ENCODE peak calls at places on chromosomes 7 and 10, in eight cellular contexts. One of them, this sample, is unnamed.

GRCh38 chr10:118692911-118693310 is 61.9 kb downstream of the CACUL1 start:
- DNase-seq in mucosa of descending colon: no peak
- DNase-seq in GM12865: no peak
- DNase-seq in pancreas: no peak
- DNase-seq in epithelial cell of esophagus: peak; percentile 76
- DNase-seq in heart right ventricle: no peak
- DNase-seq in SK-N-SH: peak; percentile 44
- DNase-seq in Calu3: no peak
- DNase-seq in this sample: peak; percentile 58

GRCh38 chr7:47314728-47315601 is 266.9 kb downstream of the TNS3 start:
- DNase-seq in SK-N-SH: no peak
- DNase-seq in epithelial cell of esophagus: no peak
- DNase-seq in GM12865: no peak
- DNase-seq in heart right ventricle: peak; percentile 76
- DNase-seq in mucosa of descending colon: no peak
- DNase-seq in Calu3: no peak
- DNase-seq in pancreas: no peak
- DNase-seq in this sample: no peak

GRCh38 chr10:119370046-119370770 is 162.8 kb downstream of the GRK5 start:
- DNase-seq in GM12865: no peak
- DNase-seq in SK-N-SH: no peak
- DNase-seq in Calu3: no peak
- DNase-seq in epithelial cell of esophagus: no peak
- DNase-seq in heart right ventricle: peak; percentile 77
- DNase-seq in mucosa of descending colon: no peak
- DNase-seq in pancreas: no peak
- DNase-seq in this sample: no peak

GRCh38 chr10:110326351-110327032 is 21.8 kb upstream of the SMNDC1 start:
- DNase-seq in pancreas: no peak
- DNase-seq in heart right ventricle: no peak
- DNase-seq in epithelial cell of esophagus: peak; percentile 39
- DNase-seq in GM12865: peak; percentile 60
- DNase-seq in Calu3: no peak
- DNase-seq in mucosa of descending colon: no peak
- DNase-seq in SK-N-SH: no peak
- DNase-seq in this sample: no peak

GRCh38 chr7:141147482-141147881 is 73.6 kb downstream of the TMEM178B start:
- DNase-seq in SK-N-SH: no peak
- DNase-seq in pancreas: no peak
- DNase-seq in Calu3: no peak
- DNase-seq in GM12865: no peak
- DNase-seq in epithelial cell of esophagus: no peak
- DNase-seq in heart right ventricle: no peak
- DNase-seq in mucosa of descending colon: no peak
- DNase-seq in this sample: no peak

GRCh38 chr10:116974442-116975005 is 30.5 kb downstream of the SHTN1 start:
- DNase-seq in heart right ventricle: no peak
- DNase-seq in GM12865: no peak
- DNase-seq in epithelial cell of esophagus: peak; percentile 88
- DNase-seq in SK-N-SH: peak; percentile 6
- DNase-seq in Calu3: no peak
- DNase-seq in mucosa of descending colon: no peak
- DNase-seq in pancreas: no peak
- DNase-seq in this sample: peak; percentile 90

GRCh38 chr10:13356392-13356791 is 8.3 kb upstream of the SEPHS1 start:
- DNase-seq in SK-N-SH: no peak
- DNase-seq in mucosa of descending colon: no peak
- DNase-seq in pancreas: no peak
- DNase-seq in epithelial cell of esophagus: no peak
- DNase-seq in Calu3: no peak
- DNase-seq in GM12865: no peak
- DNase-seq in heart right ventricle: no peak
- DNase-seq in this sample: no peak

GRCh38 chr7:156474241-156474743 is 166.3 kb upstream of the RNF32 start:
- DNase-seq in heart right ventricle: no peak
- DNase-seq in epithelial cell of esophagus: peak; percentile 13
- DNase-seq in Calu3: no peak
- DNase-seq in pancreas: no peak
- DNase-seq in mucosa of descending colon: no peak
- DNase-seq in GM12865: peak; percentile 8
- DNase-seq in SK-N-SH: no peak
- DNase-seq in this sample: peak; percentile 55

GRCh38 chr7:143018931-143019330 is 8.0 kb downstream of the OR9A2 start:
- DNase-seq in Calu3: no peak
- DNase-seq in SK-N-SH: no peak
- DNase-seq in GM12865: no peak
- DNase-seq in pancreas: no peak
- DNase-seq in heart right ventricle: no peak
- DNase-seq in mucosa of descending colon: no peak
- DNase-seq in epithelial cell of esophagus: no peak
- DNase-seq in this sample: no peak

GRCh38 chr10:78972160-78972946 is 96.4 kb upstream of the ZMIZ1 start:
- DNase-seq in epithelial cell of esophagus: no peak
- DNase-seq in Calu3: peak; percentile 67
- DNase-seq in heart right ventricle: peak; percentile 76
- DNase-seq in mucosa of descending colon: peak; percentile 67
- DNase-seq in SK-N-SH: peak; percentile 78
- DNase-seq in GM12865: no peak
- DNase-seq in pancreas: peak; percentile 68
- DNase-seq in this sample: no peak

GRCh38 chr7:149196705-149197171 is 1.4 kb downstream of the ZNF282 start:
- DNase-seq in SK-N-SH: peak; percentile 64
- DNase-seq in mucosa of descending colon: peak; percentile 35
- DNase-seq in Calu3: peak; percentile 8
- DNase-seq in heart right ventricle: no peak
- DNase-seq in epithelial cell of esophagus: peak; percentile 53
- DNase-seq in GM12865: peak; percentile 33
- DNase-seq in pancreas: no peak
- DNase-seq in this sample: no peak

GRCh38 chr7:28136885-28137284 is 43.7 kb downstream of the JAZF1 start:
- DNase-seq in mucosa of descending colon: no peak
- DNase-seq in heart right ventricle: no peak
- DNase-seq in GM12865: no peak
- DNase-seq in pancreas: no peak
- DNase-seq in epithelial cell of esophagus: peak; percentile 57
- DNase-seq in SK-N-SH: no peak
- DNase-seq in Calu3: no peak
- DNase-seq in this sample: no peak

GRCh38 chr7:42262907-42263466 is 26.0 kb upstream of the GLI3 start:
- DNase-seq in heart right ventricle: peak; percentile 36
- DNase-seq in Calu3: no peak
- DNase-seq in GM12865: no peak
- DNase-seq in SK-N-SH: no peak
- DNase-seq in epithelial cell of esophagus: peak; percentile 90
- DNase-seq in pancreas: no peak
- DNase-seq in mucosa of descending colon: no peak
- DNase-seq in this sample: peak; percentile 59

GRCh38 chr10:36790000-36790399 is 335.4 kb upstream of the ANKRD30A start:
- DNase-seq in mucosa of descending colon: no peak
- DNase-seq in Calu3: no peak
- DNase-seq in SK-N-SH: no peak
- DNase-seq in heart right ventricle: no peak
- DNase-seq in epithelial cell of esophagus: no peak
- DNase-seq in GM12865: no peak
- DNase-seq in pancreas: no peak
- DNase-seq in this sample: no peak

DNA sequence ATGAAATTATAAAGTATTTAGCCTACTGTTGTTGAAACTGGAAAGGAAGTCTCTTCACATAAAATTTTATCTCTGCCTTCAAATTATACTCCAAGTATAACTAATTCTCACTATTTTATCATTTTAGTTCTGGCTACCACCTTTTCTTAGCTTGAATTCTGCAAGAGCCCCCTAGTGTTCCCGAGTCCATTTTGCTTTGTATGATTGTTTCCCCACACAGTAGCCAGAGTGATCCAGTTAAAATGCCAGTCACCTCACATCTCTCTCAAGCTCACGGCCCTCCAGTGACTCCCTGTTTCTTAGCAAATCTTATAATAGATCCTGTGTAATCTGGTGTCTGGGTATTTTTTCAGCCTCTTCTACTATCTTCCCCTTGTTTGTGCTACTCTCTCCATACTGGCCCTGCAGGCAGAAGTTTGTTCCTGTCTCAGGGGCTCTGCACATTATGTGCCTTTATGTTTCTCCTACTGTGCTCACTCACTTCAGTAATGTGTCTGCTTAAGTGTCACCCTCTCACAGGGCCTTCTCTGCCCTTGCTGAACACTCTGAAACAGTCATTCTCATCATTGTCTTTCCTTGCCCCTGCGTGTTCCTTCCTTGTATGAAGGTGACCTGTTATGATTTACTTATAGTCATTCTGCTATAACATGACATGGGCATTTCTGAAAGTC is 8.9 kb downstream of the WAC start:
- DNase-seq in Calu3: no peak
- DNase-seq in pancreas: no peak
- DNase-seq in mucosa of descending colon: no peak
- DNase-seq in heart right ventricle: no peak
- DNase-seq in GM12865: no peak
- DNase-seq in SK-N-SH: peak; percentile 12
- DNase-seq in epithelial cell of esophagus: no peak
- DNase-seq in this sample: no peak
- TF ChIP-seq CTCF in Calu3: no peak
- TF ChIP-seq CTCF in pancreas: no peak
- TF ChIP-seq CTCF in mucosa of descending colon: no peak
- TF ChIP-seq CTCF in heart right ventricle: no peak
- TF ChIP-seq CTCF in GM12865: no peak
- TF ChIP-seq CTCF in SK-N-SH: peak; percentile 17
- TF ChIP-seq CTCF in epithelial cell of esophagus: no peak
- TF ChIP-seq CTCF in this sample: no peak

GRCh38 chr7:100572949-100573675 is 588 bp downstream of the SAP25 start:
- DNase-seq in GM12865: no peak
- DNase-seq in SK-N-SH: peak; percentile 37
- DNase-seq in Calu3: no peak
- DNase-seq in mucosa of descending colon: peak; percentile 28
- DNase-seq in epithelial cell of esophagus: no peak
- DNase-seq in heart right ventricle: no peak
- DNase-seq in pancreas: no peak
- DNase-seq in this sample: no peak

GRCh38 chr7:100572281-100572948 is 1.3 kb downstream of the SAP25 start:
- DNase-seq in SK-N-SH: peak; percentile 30
- DNase-seq in heart right ventricle: no peak
- DNase-seq in GM12865: no peak
- DNase-seq in mucosa of descending colon: peak; percentile 29
- DNase-seq in pancreas: no peak
- DNase-seq in epithelial cell of esophagus: no peak
- DNase-seq in Calu3: no peak
- DNase-seq in this sample: no peak

GRCh38 chr7:100575206-100575631 is 1.5 kb upstream of the SAP25 start:
- DNase-seq in Calu3: no peak
- DNase-seq in epithelial cell of esophagus: no peak
- DNase-seq in SK-N-SH: peak; percentile 33
- DNase-seq in heart right ventricle: no peak
- DNase-seq in pancreas: no peak
- DNase-seq in GM12865: no peak
- DNase-seq in mucosa of descending colon: peak; percentile 42
- DNase-seq in this sample: no peak

GRCh38 chr7:100574362-100575205 is 884 bp upstream of the SAP25 start:
- DNase-seq in Calu3: no peak
- DNase-seq in epithelial cell of esophagus: no peak
- DNase-seq in pancreas: peak; percentile 22
- DNase-seq in SK-N-SH: peak; percentile 45
- DNase-seq in GM12865: no peak
- DNase-seq in mucosa of descending colon: peak; percentile 29
- DNase-seq in heart right ventricle: no peak
- DNase-seq in this sample: no peak

GRCh38 chr7:100573691-100574361 is at the start of gene SAP25:
- DNase-seq in Calu3: no peak
- DNase-seq in pancreas: no peak
- DNase-seq in heart right ventricle: no peak
- DNase-seq in GM12865: no peak
- DNase-seq in SK-N-SH: peak; percentile 54
- DNase-seq in mucosa of descending colon: peak; percentile 34
- DNase-seq in epithelial cell of esophagus: no peak
- DNase-seq in this sample: no peak
- TF ChIP-seq CTCF in Calu3: no peak
- TF ChIP-seq CTCF in pancreas: no peak
- TF ChIP-seq CTCF in heart right ventricle: no peak
- TF ChIP-seq CTCF in GM12865: no peak
- TF ChIP-seq CTCF in SK-N-SH: peak; percentile 28
- TF ChIP-seq CTCF in mucosa of descending colon: no peak
- TF ChIP-seq CTCF in epithelial cell of esophagus: peak; percentile 10
- TF ChIP-seq CTCF in this sample: peak; percentile 72

GRCh38 chr7:154429666-154430404 is 377.6 kb downstream of the DPP6 start:
- DNase-seq in pancreas: no peak
- DNase-seq in mucosa of descending colon: no peak
- DNase-seq in epithelial cell of esophagus: no peak
- DNase-seq in heart right ventricle: no peak
- DNase-seq in GM12865: no peak
- DNase-seq in SK-N-SH: no peak
- DNase-seq in Calu3: no peak
- DNase-seq in this sample: no peak

GRCh38 chr7:154427527-154427926 is 375.3 kb downstream of the DPP6 start:
- DNase-seq in Calu3: no peak
- DNase-seq in pancreas: no peak
- DNase-seq in mucosa of descending colon: no peak
- DNase-seq in heart right ventricle: no peak
- DNase-seq in SK-N-SH: no peak
- DNase-seq in GM12865: no peak
- DNase-seq in epithelial cell of esophagus: no peak
- DNase-seq in this sample: no peak

GRCh38 chr7:154433632-154434598 is 381.7 kb downstream of the DPP6 start:
- DNase-seq in mucosa of descending colon: no peak
- DNase-seq in pancreas: no peak
- DNase-seq in SK-N-SH: no peak
- DNase-seq in GM12865: no peak
- DNase-seq in epithelial cell of esophagus: no peak
- DNase-seq in heart right ventricle: no peak
- DNase-seq in Calu3: no peak
- DNase-seq in this sample: no peak

GRCh38 chr7:154430640-154431039 is 378.4 kb downstream of the DPP6 start:
- DNase-seq in SK-N-SH: no peak
- DNase-seq in Calu3: no peak
- DNase-seq in GM12865: no peak
- DNase-seq in mucosa of descending colon: no peak
- DNase-seq in epithelial cell of esophagus: no peak
- DNase-seq in pancreas: no peak
- DNase-seq in heart right ventricle: no peak
- DNase-seq in this sample: no peak

DNA sequence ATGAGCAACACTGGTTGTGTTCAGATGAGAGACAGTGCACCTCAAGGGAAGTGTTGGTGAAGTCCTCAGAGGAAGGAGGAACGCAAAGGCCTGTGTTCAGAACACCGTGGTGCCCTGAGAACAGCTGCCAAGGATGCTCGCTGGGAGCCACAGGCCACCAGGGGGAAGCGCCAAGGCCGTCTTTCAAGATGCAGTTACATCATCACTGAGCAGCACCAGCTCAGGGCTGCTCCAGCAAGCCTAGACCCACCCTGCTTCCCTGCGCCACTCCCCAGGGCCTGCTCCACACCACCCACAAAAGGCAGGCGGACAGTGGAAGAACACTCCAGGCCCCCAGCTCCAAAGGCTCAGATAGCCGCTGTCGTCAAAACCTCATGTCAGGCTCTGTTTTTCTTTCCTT is 378.8 kb downstream of the DPP6 start:
- DNase-seq in mucosa of descending colon: no peak
- DNase-seq in SK-N-SH: no peak
- DNase-seq in Calu3: no peak
- DNase-seq in heart right ventricle: no peak
- DNase-seq in epithelial cell of esophagus: no peak
- DNase-seq in GM12865: no peak
- DNase-seq in pancreas: no peak
- DNase-seq in this sample: no peak
- TF ChIP-seq CTCF in mucosa of descending colon: no peak
- TF ChIP-seq CTCF in SK-N-SH: no peak
- TF ChIP-seq CTCF in Calu3: no peak
- TF ChIP-seq CTCF in heart right ventricle: no peak
- TF ChIP-seq CTCF in epithelial cell of esophagus: no peak
- TF ChIP-seq CTCF in GM12865: no peak
- TF ChIP-seq CTCF in pancreas: no peak
- TF ChIP-seq CTCF in this sample: no peak

GRCh38 chr10:6843477-6843876 is 263.4 kb upstream of the PRKCQ start:
- DNase-seq in SK-N-SH: no peak
- DNase-seq in heart right ventricle: no peak
- DNase-seq in epithelial cell of esophagus: no peak
- DNase-seq in mucosa of descending colon: no peak
- DNase-seq in GM12865: peak; percentile 51
- DNase-seq in pancreas: no peak
- DNase-seq in Calu3: no peak
- DNase-seq in this sample: no peak
- TF ChIP-seq CTCF in SK-N-SH: peak; percentile 45
- TF ChIP-seq CTCF in heart right ventricle: no peak
- TF ChIP-seq CTCF in epithelial cell of esophagus: no peak
- TF ChIP-seq CTCF in mucosa of descending colon: no peak
- TF ChIP-seq CTCF in GM12865: peak; percentile 39
- TF ChIP-seq CTCF in pancreas: no peak
- TF ChIP-seq CTCF in Calu3: no peak
- TF ChIP-seq CTCF in this sample: no peak

This sample was measured in RWPE1.